ENCODE peak calls at places on chromosomes 7 and 10, in six cellular contexts. J is colonic mucosa, N is GM23248, P is fibroblast of lung, F is IMR-90, I is HCT116. T is an unnamed sample.

GRCh38 chr10:30178565-30178964 is 119.2 kb upstream of the JCAD start:
- DNase-seq in J (no peak), N (peak), P (peak), F (peak), I (no peak), T (peak)

GRCh38 chr10:4334853-4335252 is 491.2 kb upstream of the AKR1E2 start:
- DNase-seq in J (no peak), N (no peak), P (peak), F (no peak), I (no peak), T (no peak)

GRCh38 chr7:107398161-107398560 is 71.7 kb upstream of the GPR22 start:
- DNase-seq in J (no peak), N (no peak), P (no peak), F (no peak), I (no peak), T (no peak)

GRCh38 chr7:151167197-151167911 is at the start of gene GBX1:
- DNase-seq in J (no peak), N (peak), P (peak), F (no peak), I (no peak), T (no peak)

GRCh38 chr7:1192171-1192676 is 32.2 kb upstream of the ZFAND2A start:
- DNase-seq in J (no peak), N (peak), P (peak), F (peak), I (no peak), T (peak)

GRCh38 chr7:121519548-121520521 is 123.7 kb upstream of the FAM3C start:
- DNase-seq in J (no peak), N (peak), P (no peak), F (no peak), I (no peak), T (no peak)

GRCh38 chr10:87875929-87876571 is 12.6 kb downstream of the PTEN start:
- DNase-seq in J (no peak), N (peak), P (no peak), F (no peak), I (no peak), T (no peak)

GRCh38 chr7:141695803-141696289 is 6.1 kb downstream of the DENND11 start:
- DNase-seq in J (peak), N (no peak), P (no peak), F (no peak), I (no peak), T (peak)

GRCh38 chr10:106520698-106521097 is 643.8 kb downstream of the SORCS1 start:
- DNase-seq in J (no peak), N (no peak), P (no peak), F (no peak), I (no peak), T (no peak)

GRCh38 chr10:113499066-113499465 is 53.8 kb upstream of the HABP2 start:
- DNase-seq in J (no peak), N (peak), P (no peak), F (no peak), I (no peak), T (peak)

GRCh38 chr7:130897515-130898419 is 163.8 kb upstream of the KLF14 start:
- DNase-seq in J (no peak), N (peak), P (no peak), F (no peak), I (no peak), T (peak)

GRCh38 chr7:91137447-91137846 is 126.8 kb upstream of the FZD1 start:
- DNase-seq in J (no peak), N (no peak), P (peak), F (no peak), I (no peak), T (no peak)

GRCh38 chr10:123009105-123009805 is 449 bp downstream of the ACADSB start:
- DNase-seq in J (peak), N (peak), P (peak), F (no peak), I (no peak), T (peak)

GRCh38 chr10:71788954-71789353 is 15.6 kb upstream of the VSIR start:
- DNase-seq in J (no peak), N (no peak), P (no peak), F (no peak), I (no peak), T (no peak)

GRCh38 chr7:55191926-55192692 is 173.0 kb upstream of the LANCL2 start:
- DNase-seq in J (no peak), N (no peak), P (peak), F (peak), I (no peak), T (no peak)

GRCh38 chr7:92595281-92595680 is 5.1 kb upstream of the FAM133B start:
- DNase-seq in J (no peak), N (peak), P (peak), F (peak), I (peak), T (peak)

GRCh38 chr10:49575489-49576072 is 34.5 kb upstream of the SLC18A3 start:
- DNase-seq in J (no peak), N (no peak), P (no peak), F (no peak), I (no peak), T (no peak)

GRCh38 chr7:128902761-128903585 is 7.5 kb downstream of the KCP start:
- DNase-seq in J (peak), N (peak), P (no peak), F (peak), I (no peak), T (peak)

GRCh38 chr7:159061674-159062212 is 82.9 kb downstream of the VIPR2 start:
- DNase-seq in J (no peak), N (no peak), P (no peak), F (no peak), I (no peak), T (peak)

GRCh38 chr10:9339702-9340101 is 1285.2 kb downstream of the GATA3 start:
- DNase-seq in J (no peak), N (no peak), P (no peak), F (no peak), I (no peak), T (no peak)

GRCh38 chr7:143877076-143877475 is 24.9 kb downstream of the TCAF1 start:
- DNase-seq in J (no peak), N (no peak), P (no peak), F (no peak), I (no peak), T (no peak)

GRCh38 chr7:32164341-32164996 is 94.3 kb upstream of the PDE1C start:
- DNase-seq in J (no peak), N (peak), P (peak), F (peak), I (peak), T (peak)

GRCh38 chr10:34825433-34825832 is 10.3 kb upstream of the PARD3 start:
- DNase-seq in J (no peak), N (no peak), P (no peak), F (no peak), I (no peak), T (no peak)

GRCh38 chr10:46264737-46265368 is 21.9 kb upstream of the ANTXRL start:
- DNase-seq in J (peak), N (no peak), P (no peak), F (no peak), I (no peak), T (no peak)

GRCh38 chr7:121456015-121456414 is 59.9 kb upstream of the FAM3C start:
- DNase-seq in J (no peak), N (no peak), P (no peak), F (no peak), I (no peak), T (no peak)

GRCh38 chr10:87642486-87642885 is 17.2 kb upstream of the PAPSS2 start:
- DNase-seq in J (no peak), N (no peak), P (no peak), F (no peak), I (no peak), T (no peak)

GRCh38 chr7:8923164-8923806 is 489.9 kb downstream of the NXPH1 start:
- DNase-seq in J (no peak), N (no peak), P (no peak), F (no peak), I (no peak), T (no peak)

GRCh38 chr10:97080051-97080776 is 105.5 kb downstream of the SLIT1 start:
- DNase-seq in J (no peak), N (no peak), P (no peak), F (no peak), I (no peak), T (no peak)

GRCh38 chr10:53079283-53079682 is 306.7 kb upstream of the MBL2 start:
- DNase-seq in J (no peak), N (no peak), P (no peak), F (peak), I (no peak), T (peak)

GRCh38 chr7:1662767-1663166 is 7.3 kb upstream of the ELFN1 start:
- DNase-seq in J (no peak), N (no peak), P (no peak), F (no peak), I (no peak), T (no peak)

GRCh38 chr10:33109788-33110469 is 151.9 kb upstream of the ITGB1 start:
- DNase-seq in J (no peak), N (no peak), P (peak), F (no peak), I (no peak), T (no peak)

GRCh38 chr10:80465839-80466590 is 11.9 kb downstream of the TSPAN14 start:
- DNase-seq in J (no peak), N (no peak), P (peak), F (no peak), I (no peak), T (no peak)

GRCh38 chr10:71605263-71605962 is 114.2 kb downstream of the C10orf105 start:
- DNase-seq in J (no peak), N (peak), P (peak), F (no peak), I (no peak), T (no peak)

GRCh38 chr10:93072225-93072712 is 1.4 kb upstream of the CYP26A1 start:
- DNase-seq in J (no peak), N (peak), P (no peak), F (no peak), I (no peak), T (peak)

GRCh38 chr7:36838616-36839015 is 114.3 kb upstream of the AOAH start:
- DNase-seq in J (no peak), N (no peak), P (no peak), F (no peak), I (no peak), T (no peak)

GRCh38 chr10:61964059-61964709 is 62.7 kb downstream of the ARID5B start:
- DNase-seq in J (no peak), N (no peak), P (peak), F (peak), I (no peak), T (no peak)

GRCh38 chr10:61964949-61965693 is 63.6 kb downstream of the ARID5B start:
- DNase-seq in J (no peak), N (no peak), P (no peak), F (no peak), I (no peak), T (no peak)

GRCh38 chr10:61965694-61966284 is 64.3 kb downstream of the ARID5B start:
- DNase-seq in J (no peak), N (no peak), P (no peak), F (no peak), I (no peak), T (no peak)

GRCh38 chr10:61961278-61961677 is 59.8 kb downstream of the ARID5B start:
- DNase-seq in J (no peak), N (no peak), P (no peak), F (no peak), I (no peak), T (no peak)

DNA sequence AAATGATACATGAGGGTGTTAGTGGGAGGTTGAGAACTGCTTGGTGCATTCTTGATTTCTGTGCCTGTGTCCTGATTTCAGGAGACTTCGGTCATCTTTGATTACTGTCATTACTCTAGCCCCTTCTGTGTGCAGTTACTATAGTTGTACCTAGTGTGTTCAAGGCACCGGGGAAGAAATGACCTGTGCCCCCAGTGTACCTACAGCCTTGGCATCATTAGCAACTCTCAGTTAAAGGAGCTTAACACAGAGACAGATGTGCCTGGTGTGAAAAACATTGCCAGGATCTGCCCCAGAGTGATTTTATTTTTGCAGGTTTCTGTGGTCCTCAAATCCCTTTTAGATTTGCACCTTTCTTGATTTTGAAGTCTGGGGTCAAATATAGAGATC is 62.2 kb downstream of the ARID5B start:
- DNase-seq in J (no peak), N (no peak), P (no peak), F (no peak), I (no peak), T (no peak)
- H3K27ac ChIP-seq in J (peak), N (no peak), P (peak), F (peak), I (no peak), T (no peak)

GRCh38 chr7:100372694-100373093 is 593 bp upstream of the PILRA start:
- DNase-seq in J (no peak), N (no peak), P (no peak), F (no peak), I (no peak), T (no peak)
- H3K9ac ChIP-seq in J (no peak), N (no peak), P (no peak), F (no peak), I (no peak), T (no peak)

DNA sequence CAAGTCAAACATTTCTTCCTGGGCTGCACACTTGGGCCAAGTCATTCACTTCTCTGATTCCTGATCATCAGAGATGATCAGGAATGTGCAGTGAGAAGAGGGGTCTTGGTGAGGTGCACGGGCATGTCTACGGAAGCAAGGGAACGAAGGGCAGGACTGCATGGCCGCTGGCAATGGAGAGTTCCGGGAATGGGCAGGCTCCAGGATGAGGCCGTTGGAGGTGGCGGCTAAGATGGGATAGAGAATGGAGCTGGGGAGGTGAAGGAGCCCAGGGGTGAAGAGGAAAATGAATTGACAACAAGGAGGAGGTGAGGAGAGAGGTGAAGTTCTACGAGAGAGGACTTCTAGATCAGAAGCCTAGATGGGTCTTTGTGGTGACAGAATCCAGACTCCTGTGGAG is 260.0 kb downstream of the GRID1 start:
- DNase-seq in J (no peak), N (no peak), P (no peak), F (no peak), I (no peak), T (no peak)
- H3K27ac ChIP-seq in J (no peak), N (no peak), P (no peak), F (no peak), I (no peak), T (no peak)

GRCh38 chr10:74824184-74825032 is 2.0 kb upstream of the KAT6B start:
- DNase-seq in J (no peak), N (peak), P (no peak), F (no peak), I (no peak), T (no peak)
- H3K9ac ChIP-seq in J (peak), N (peak), P (peak), F (peak), I (peak), T (peak)

DNA sequence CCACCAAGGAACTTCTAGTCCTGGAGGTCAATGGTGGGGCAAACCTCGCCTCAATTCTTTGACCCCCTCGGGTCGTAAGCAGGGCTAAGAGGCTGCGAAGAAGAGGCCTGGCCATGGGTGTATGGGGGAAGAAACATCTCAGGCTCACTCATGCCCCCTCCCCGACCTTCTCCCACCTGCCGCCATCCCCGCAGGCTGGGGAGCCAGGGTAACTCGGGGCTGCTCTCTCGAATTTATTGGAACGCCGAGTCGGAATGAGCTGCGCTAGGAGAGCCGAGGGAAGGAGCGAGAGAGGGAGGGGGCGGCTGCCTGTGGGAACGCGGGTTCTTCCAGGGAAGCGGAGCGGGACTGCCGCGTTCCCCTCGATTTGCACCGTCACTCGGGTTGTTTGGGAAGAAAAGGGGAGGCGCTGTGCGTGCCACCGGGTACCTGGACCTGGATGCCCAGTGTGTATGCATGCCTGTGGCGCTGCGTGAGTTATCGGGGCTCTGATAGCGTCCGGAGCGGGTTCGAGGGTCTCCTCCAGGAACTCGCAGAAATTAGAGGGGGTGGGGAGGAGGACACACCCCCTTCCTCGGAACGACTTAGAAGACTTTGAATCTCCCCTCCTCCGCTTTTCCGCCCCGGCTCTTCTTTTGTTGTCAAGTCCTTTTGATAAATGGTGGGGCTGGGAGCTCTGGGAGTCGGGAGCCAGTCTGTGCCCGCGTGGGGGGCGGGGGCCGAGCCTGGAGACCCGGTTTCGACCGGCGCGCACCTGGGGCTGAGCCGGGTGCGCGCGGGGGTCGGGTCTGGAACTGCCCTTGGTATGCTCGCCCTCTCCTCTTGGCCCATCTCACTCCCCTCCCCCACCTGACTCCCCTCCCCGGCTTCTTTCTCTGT is 1.8 kb upstream of the ZNF503 start:
- DNase-seq in J (peak), N (peak), P (peak), F (no peak), I (no peak), T (peak)
- H3K27ac ChIP-seq in J (peak), N (peak), P (peak), F (peak), I (peak), T (peak)

GRCh38 chr7:70392282-70392681 is 739.7 kb upstream of the GALNT17 start:
- DNase-seq in J (no peak), N (peak), P (peak), F (no peak), I (no peak), T (no peak)
- H3K9ac ChIP-seq in J (no peak), N (no peak), P (no peak), F (no peak), I (no peak), T (no peak)